ENCODE peak calls at places on chromosome 9, in nine cellular contexts. G is PC-3; N is psoas muscle; Y is heart left ventricle; U is activated T-cell treated with anti-CD3 and anti-CD28 coated beads, Interleukin-2, amount 50 U/mL, for 4 hours; Z is CD4-positive, alpha-beta T cell; T is RWPE2; V is SK-N-SH treated with all-trans-retinoic acid at 6 μM for 48 hours; F is sciatic nerve. D is an unnamed sample.

GRCh38 chr9:124749811-124750210 is 21.3 kb downstream of the NR6A1 start:
- ATAC-seq in G (peak; percentile 35), N (no peak), Y (no peak), U (no peak), Z (no peak), T (no peak), V (no peak), F (no peak), D (no peak)

GRCh38 chr9:96217358-96217755 is 84.6 kb downstream of the HSD17B3 start:
- ATAC-seq in G (no peak), N (no peak), Y (peak; percentile 39), U (no peak), Z (no peak), T (no peak), V (peak; percentile 24), F (peak; percentile 45), D (no peak)

GRCh38 chr9:109507421-109507838 is 9.3 kb upstream of the PTPN3 start:
- ATAC-seq in G (peak; percentile 93), N (peak; percentile 94), Y (peak; percentile 32), U (no peak), Z (no peak), T (peak; percentile 89), V (peak; percentile 47), F (peak; percentile 55), D (peak; percentile 68)

GRCh38 chr9:75431388-75431787 is 343.1 kb downstream of the OSTF1 start:
- ATAC-seq in G (no peak), N (no peak), Y (peak; percentile 25), U (no peak), Z (no peak), T (no peak), V (no peak), F (peak; percentile 67), D (no peak)

GRCh38 chr9:112200699-112201098 is 25.6 kb upstream of the SUSD1 start:
- ATAC-seq in G (no peak), N (no peak), Y (no peak), U (no peak), Z (no peak), T (no peak), V (no peak), F (no peak), D (no peak)

GRCh38 chr9:100581661-100582060 is 3.8 kb downstream of the CAVIN4 start:
- ATAC-seq in G (no peak), N (peak; percentile 50), Y (peak; percentile 52), U (no peak), Z (no peak), T (no peak), V (no peak), F (no peak), D (no peak)

GRCh38 chr9:110142868-110143866 is 64.8 kb downstream of the C9orf152 start:
- ATAC-seq in G (no peak), N (peak; percentile 36), Y (peak; percentile 55), U (no peak), Z (no peak), T (no peak), V (no peak), F (no peak), D (no peak)

GRCh38 chr9:27118916-27119315 is 9.9 kb downstream of the TEK start:
- ATAC-seq in G (peak; percentile 44), N (no peak), Y (no peak), U (no peak), Z (no peak), T (peak; percentile 17), V (peak; percentile 74), F (no peak), D (no peak)

GRCh38 chr9:126677188-126678084 is 63.7 kb downstream of the LMX1B start:
- ATAC-seq in G (no peak), N (no peak), Y (no peak), U (peak; percentile 20), Z (no peak), T (no peak), V (no peak), F (no peak), D (no peak)